ENCODE peak calls at places on chromosomes 6 and 20, in ten cellular contexts. A is choroid plexus epithelial cell, O is epithelial cell of proximal tubule, X is cardiac septum, E is NCI-H748 treated with DMSO at 0.1 percent for 48 hours, B is HCT116, D is NCI-H1105 treated with DMSO at 0.1 percent for 48 hours, Y is NCI-H460, U is stomach, W is lung. Z is an unnamed sample.

GRCh38 chr6:11865926-11866325 is 87.3 kb upstream of the ADTRP start:
- DNase-seq in A (peak), O (no peak), X (no peak), E (no peak), B (no peak), D (no peak), Y (no peak), U (no peak), W (no peak), Z (no peak)

GRCh38 chr6:62479722-62480121 is 193.7 kb upstream of the KHDRBS2 start:
- DNase-seq in A (no peak), O (no peak), X (no peak), E (no peak), B (no peak), D (no peak), Y (no peak), U (no peak), W (no peak), Z (no peak)

GRCh38 chr6:79467716-79468115 is 69.5 kb downstream of the LCA5 start:
- DNase-seq in A (peak), O (no peak), X (no peak), E (no peak), B (no peak), D (no peak), Y (no peak), U (no peak), W (no peak), Z (no peak)

GRCh38 chr20:39795401-39796272 is 833.5 kb downstream of the DHX35 start:
- DNase-seq in A (peak), O (no peak), X (no peak), E (no peak), B (no peak), D (no peak), Y (no peak), U (no peak), W (no peak), Z (no peak)

GRCh38 chr6:169896826-169897456 is 145.5 kb downstream of the ERMARD start:
- DNase-seq in A (no peak), O (no peak), X (no peak), E (no peak), B (no peak), D (no peak), Y (no peak), U (no peak), W (no peak), Z (no peak)

GRCh38 chr6:163402616-163403015 is 11.9 kb upstream of the QKI start:
- DNase-seq in A (no peak), O (no peak), X (no peak), E (no peak), B (no peak), D (no peak), Y (no peak), U (no peak), W (no peak), Z (no peak)

GRCh38 chr6:61193771-61194170 is 1092.3 kb downstream of the KHDRBS2 start:
- DNase-seq in A (no peak), O (no peak), X (no peak), E (no peak), B (no peak), D (no peak), Y (no peak), U (no peak), W (no peak), Z (no peak)

GRCh38 chr6:100462990-100463684 is 1.6 kb downstream of the SIM1 start:
- DNase-seq in A (no peak), O (no peak), X (no peak), E (peak), B (no peak), D (no peak), Y (no peak), U (no peak), W (no peak), Z (no peak)

GRCh38 chr6:106799008-106799952 is 169.9 kb downstream of the QRSL1 start:
- DNase-seq in A (peak), O (no peak), X (no peak), E (no peak), B (no peak), D (no peak), Y (no peak), U (no peak), W (no peak), Z (no peak)

GRCh38 chr20:46572181-46572580 is 21.7 kb upstream of the OCSTAMP start:
- DNase-seq in A (no peak), O (no peak), X (no peak), E (no peak), B (no peak), D (no peak), Y (no peak), U (peak), W (no peak), Z (no peak)

GRCh38 chr20:4956200-4956810 is 45.0 kb downstream of the SLC23A2 start:
- DNase-seq in A (peak), O (no peak), X (no peak), E (peak), B (peak), D (peak), Y (peak), U (no peak), W (no peak), Z (peak)

GRCh38 chr20:341682-342081 is 5.2 kb upstream of the NRSN2 start:
- DNase-seq in A (peak), O (no peak), X (no peak), E (no peak), B (peak), D (no peak), Y (peak), U (no peak), W (no peak), Z (no peak)

Z was measured in NCI-H1417 treated with DMSO at 0.1 percent for 48 hours.